ENCODE peak calls at places on chromosomes 11 and 22, in nine cellular contexts. One of them, this sample, is unnamed.

GRCh38 chr11:19200410-19201201 is 1.2 kb downstream of the CSRP3 start:
- DNase-seq in transverse colon: peak; percentile 60
- DNase-seq in ovary: no peak
- DNase-seq in stomach: peak; percentile 71
- DNase-seq in tibial nerve: no peak
- DNase-seq in sigmoid colon: no peak
- DNase-seq in suprapubic skin: no peak
- DNase-seq in H1: no peak
- DNase-seq in SK-N-SH: no peak
- DNase-seq in this sample: no peak

GRCh38 chr22:38843716-38844660 is at the start of gene NPTXR:
- DNase-seq in transverse colon: peak; percentile 36
- DNase-seq in stomach: peak; percentile 62
- DNase-seq in SK-N-SH: peak; percentile 90
- DNase-seq in ovary: peak; percentile 57
- DNase-seq in H1: peak; percentile 71
- DNase-seq in tibial nerve: no peak
- DNase-seq in suprapubic skin: no peak
- DNase-seq in sigmoid colon: no peak
- DNase-seq in this sample: no peak

GRCh38 chr11:119066481-119066880 is 1.1 kb upstream of the VPS11 start:
- DNase-seq in SK-N-SH: no peak
- DNase-seq in stomach: no peak
- DNase-seq in H1: no peak
- DNase-seq in tibial nerve: no peak
- DNase-seq in sigmoid colon: no peak
- DNase-seq in transverse colon: no peak
- DNase-seq in suprapubic skin: no peak
- DNase-seq in ovary: no peak
- DNase-seq in this sample: no peak

GRCh38 chr11:119185916-119186634 is 800 bp downstream of the NHERF4 start:
- DNase-seq in stomach: no peak
- DNase-seq in sigmoid colon: no peak
- DNase-seq in tibial nerve: no peak
- DNase-seq in transverse colon: no peak
- DNase-seq in SK-N-SH: peak; percentile 72
- DNase-seq in ovary: no peak
- DNase-seq in H1: no peak
- DNase-seq in suprapubic skin: no peak
- DNase-seq in this sample: no peak

GRCh38 chr11:30585067-30585891 is 874 bp downstream of the MPPED2 start:
- DNase-seq in stomach: peak; percentile 28
- DNase-seq in SK-N-SH: peak; percentile 79
- DNase-seq in transverse colon: no peak
- DNase-seq in suprapubic skin: peak; percentile 80
- DNase-seq in ovary: no peak
- DNase-seq in sigmoid colon: peak; percentile 74
- DNase-seq in tibial nerve: no peak
- DNase-seq in H1: peak; percentile 75
- DNase-seq in this sample: no peak

GRCh38 chr11:2834893-2835767 is 50.4 kb downstream of the CDKN1C start:
- DNase-seq in suprapubic skin: no peak
- DNase-seq in stomach: no peak
- DNase-seq in ovary: peak; percentile 48
- DNase-seq in SK-N-SH: no peak
- DNase-seq in transverse colon: no peak
- DNase-seq in sigmoid colon: no peak
- DNase-seq in tibial nerve: no peak
- DNase-seq in H1: no peak
- DNase-seq in this sample: no peak

GRCh38 chr22:32745996-32746322 is 55.5 kb upstream of the TIMP3 start:
- DNase-seq in H1: no peak
- DNase-seq in transverse colon: no peak
- DNase-seq in ovary: no peak
- DNase-seq in stomach: no peak
- DNase-seq in sigmoid colon: no peak
- DNase-seq in suprapubic skin: no peak
- DNase-seq in SK-N-SH: no peak
- DNase-seq in tibial nerve: no peak
- DNase-seq in this sample: no peak

GRCh38 chr11:116580828-116581227 is 192.0 kb downstream of the BUD13 start:
- DNase-seq in tibial nerve: no peak
- DNase-seq in suprapubic skin: no peak
- DNase-seq in SK-N-SH: no peak
- DNase-seq in stomach: no peak
- DNase-seq in H1: peak; percentile 77
- DNase-seq in transverse colon: no peak
- DNase-seq in sigmoid colon: no peak
- DNase-seq in ovary: no peak
- DNase-seq in this sample: no peak

GRCh38 chr11:119041821-119042514 is 11.3 kb upstream of the SLC37A4 start:
- DNase-seq in ovary: no peak
- DNase-seq in transverse colon: no peak
- DNase-seq in sigmoid colon: no peak
- DNase-seq in H1: no peak
- DNase-seq in SK-N-SH: no peak
- DNase-seq in stomach: no peak
- DNase-seq in tibial nerve: no peak
- DNase-seq in suprapubic skin: no peak
- DNase-seq in this sample: no peak

GRCh38 chr11:590997-591396 is 14.7 kb downstream of the PHRF1 start:
- DNase-seq in transverse colon: no peak
- DNase-seq in ovary: no peak
- DNase-seq in sigmoid colon: no peak
- DNase-seq in SK-N-SH: no peak
- DNase-seq in stomach: no peak
- DNase-seq in H1: no peak
- DNase-seq in tibial nerve: no peak
- DNase-seq in suprapubic skin: no peak
- DNase-seq in this sample: no peak

GRCh38 chr11:593347-593746 is 17.1 kb downstream of the PHRF1 start:
- DNase-seq in sigmoid colon: no peak
- DNase-seq in stomach: no peak
- DNase-seq in SK-N-SH: no peak
- DNase-seq in tibial nerve: no peak
- DNase-seq in suprapubic skin: no peak
- DNase-seq in H1: no peak
- DNase-seq in ovary: no peak
- DNase-seq in transverse colon: no peak
- DNase-seq in this sample: no peak

GRCh38 chr11:595400-595799 is 19.1 kb downstream of the PHRF1 start:
- DNase-seq in SK-N-SH: no peak
- DNase-seq in suprapubic skin: no peak
- DNase-seq in transverse colon: no peak
- DNase-seq in tibial nerve: no peak
- DNase-seq in ovary: no peak
- DNase-seq in stomach: no peak
- DNase-seq in sigmoid colon: no peak
- DNase-seq in H1: no peak
- DNase-seq in this sample: no peak

GRCh38 chr11:592501-592900 is 16.2 kb downstream of the PHRF1 start:
- DNase-seq in SK-N-SH: no peak
- DNase-seq in suprapubic skin: no peak
- DNase-seq in transverse colon: no peak
- DNase-seq in H1: no peak
- DNase-seq in tibial nerve: no peak
- DNase-seq in stomach: no peak
- DNase-seq in ovary: no peak
- DNase-seq in sigmoid colon: no peak
- DNase-seq in this sample: no peak

DNA sequence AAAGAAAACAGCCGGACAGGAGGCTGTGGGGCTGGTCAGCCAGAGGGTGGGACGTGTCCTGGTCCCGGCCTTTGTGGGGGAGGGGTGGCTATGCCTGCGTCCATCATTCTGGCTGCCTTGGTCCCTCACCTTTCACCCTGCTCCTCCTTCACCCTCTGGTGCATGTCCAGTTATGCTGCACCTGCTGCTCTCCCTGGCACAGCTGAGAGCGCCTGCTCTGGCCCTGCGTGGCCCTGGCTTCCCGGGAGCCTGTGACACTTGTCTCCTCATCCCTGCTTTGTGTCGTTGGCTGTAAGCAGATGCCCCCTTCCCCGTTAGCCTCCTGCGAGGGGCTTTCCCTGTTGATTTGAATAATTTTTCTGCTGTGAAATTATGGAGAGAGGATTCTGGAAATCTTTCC is 16.6 kb downstream of the PHRF1 start:
- DNase-seq in ovary: no peak
- DNase-seq in transverse colon: no peak
- DNase-seq in H1: no peak
- DNase-seq in stomach: no peak
- DNase-seq in tibial nerve: no peak
- DNase-seq in SK-N-SH: no peak
- DNase-seq in suprapubic skin: no peak
- DNase-seq in sigmoid colon: no peak
- DNase-seq in this sample: no peak
- H3K36me3 ChIP-seq in ovary: no peaks in the 10 kb centered on the region
- H3K36me3 ChIP-seq in transverse colon: no peaks in the 10 kb centered on the region
- H3K36me3 ChIP-seq in H1: peaks cover 21% of the 10 kb centered on the region
- H3K36me3 ChIP-seq in stomach: peaks cover 82% of the 10 kb centered on the region
- H3K36me3 ChIP-seq in tibial nerve: peaks cover 46% of the 10 kb centered on the region
- H3K36me3 ChIP-seq in SK-N-SH: peaks cover 40% of the 10 kb centered on the region
- H3K36me3 ChIP-seq in suprapubic skin: peaks cover 98% of the 10 kb centered on the region
- H3K36me3 ChIP-seq in sigmoid colon: peaks cover 21% of the 10 kb centered on the region
- H3K36me3 ChIP-seq in this sample: peaks cover 100% of the 10 kb centered on the region

GRCh38 chr11:16977136-16978020 is 36.8 kb downstream of the PLEKHA7 start:
- DNase-seq in SK-N-SH: no peak
- DNase-seq in tibial nerve: no peak
- DNase-seq in ovary: no peak
- DNase-seq in H1: no peak
- DNase-seq in suprapubic skin: no peak
- DNase-seq in sigmoid colon: no peak
- DNase-seq in stomach: peak; percentile 46
- DNase-seq in transverse colon: peak; percentile 47
- DNase-seq in this sample: no peak

GRCh38 chr11:16969010-16970004 is 44.9 kb downstream of the PLEKHA7 start:
- DNase-seq in transverse colon: no peak
- DNase-seq in suprapubic skin: no peak
- DNase-seq in H1: no peak
- DNase-seq in sigmoid colon: no peak
- DNase-seq in ovary: no peak
- DNase-seq in SK-N-SH: peak; percentile 70
- DNase-seq in stomach: no peak
- DNase-seq in tibial nerve: no peak
- DNase-seq in this sample: no peak

GRCh38 chr11:16978021-16978370 is 36.2 kb downstream of the PLEKHA7 start:
- DNase-seq in tibial nerve: no peak
- DNase-seq in SK-N-SH: no peak
- DNase-seq in transverse colon: no peak
- DNase-seq in stomach: no peak
- DNase-seq in H1: no peak
- DNase-seq in sigmoid colon: no peak
- DNase-seq in suprapubic skin: no peak
- DNase-seq in ovary: no peak
- DNase-seq in this sample: no peak

GRCh38 chr11:16976360-16976759 is 37.9 kb downstream of the PLEKHA7 start:
- DNase-seq in ovary: no peak
- DNase-seq in H1: no peak
- DNase-seq in tibial nerve: no peak
- DNase-seq in SK-N-SH: no peak
- DNase-seq in sigmoid colon: no peak
- DNase-seq in stomach: no peak
- DNase-seq in suprapubic skin: no peak
- DNase-seq in transverse colon: no peak
- DNase-seq in this sample: no peak

DNA sequence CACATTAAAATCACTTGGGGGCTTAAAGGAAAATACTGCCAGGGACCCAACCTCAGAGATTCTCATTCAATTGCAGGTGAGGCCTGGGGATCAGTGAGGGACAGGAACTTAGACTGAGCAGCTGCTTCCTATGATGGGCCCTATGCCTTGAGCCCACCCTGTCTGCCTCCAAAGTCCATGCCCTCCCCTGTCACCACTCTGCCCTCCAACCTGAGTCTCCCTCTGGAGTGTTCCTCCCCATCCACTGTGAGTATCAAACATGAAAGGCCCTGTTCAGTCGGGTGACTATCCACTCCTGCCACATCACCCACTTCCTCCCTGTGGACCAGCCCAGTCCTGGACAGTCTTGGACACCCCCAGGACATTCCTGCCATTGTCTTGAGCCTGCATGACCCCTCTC is 40.6 kb downstream of the PLEKHA7 start:
- DNase-seq in suprapubic skin: no peak
- DNase-seq in tibial nerve: no peak
- DNase-seq in transverse colon: no peak
- DNase-seq in sigmoid colon: no peak
- DNase-seq in stomach: no peak
- DNase-seq in ovary: no peak
- DNase-seq in SK-N-SH: no peak
- DNase-seq in H1: no peak
- DNase-seq in this sample: no peak
- TF ChIP-seq EP300 in suprapubic skin: no peak
- TF ChIP-seq EP300 in tibial nerve: no peak
- TF ChIP-seq EP300 in transverse colon: no peak
- TF ChIP-seq EP300 in sigmoid colon: no peak
- TF ChIP-seq EP300 in stomach: no peak
- TF ChIP-seq EP300 in ovary: no peak
- TF ChIP-seq EP300 in SK-N-SH: no peak
- TF ChIP-seq EP300 in H1: no peak
- TF ChIP-seq EP300 in this sample: no peak

DNA sequence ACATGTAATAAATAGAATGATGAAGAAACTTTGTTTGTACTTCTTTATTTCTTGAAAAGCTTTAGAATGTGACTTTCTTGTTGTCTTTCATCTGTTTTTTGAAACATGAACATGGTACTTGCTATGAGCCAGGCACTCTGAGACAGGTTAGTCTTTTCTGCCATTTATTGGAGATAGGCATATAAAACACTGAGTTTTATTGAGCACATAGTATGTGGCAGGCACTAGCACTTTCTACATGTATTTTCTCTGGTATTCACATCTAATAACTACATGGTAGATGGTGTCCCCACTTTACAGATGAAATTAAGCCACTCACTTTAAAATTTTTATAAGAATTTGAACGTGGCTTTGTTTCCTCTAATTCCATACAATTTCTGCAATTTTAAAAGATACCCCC is 7.7 kb upstream of the ANKRD42 start:
- DNase-seq in ovary: no peak
- DNase-seq in tibial nerve: no peak
- DNase-seq in SK-N-SH: no peak
- DNase-seq in suprapubic skin: no peak
- DNase-seq in transverse colon: no peak
- DNase-seq in sigmoid colon: no peak
- DNase-seq in stomach: no peak
- DNase-seq in H1: no peak
- DNase-seq in this sample: no peak
- H3K36me3 ChIP-seq in ovary: no peaks in the 10 kb centered on the region
- H3K36me3 ChIP-seq in tibial nerve: peaks cover 5% of the 10 kb centered on the region
- H3K36me3 ChIP-seq in SK-N-SH: peaks cover 76% of the 10 kb centered on the region
- H3K36me3 ChIP-seq in suprapubic skin: peaks cover 80% of the 10 kb centered on the region
- H3K36me3 ChIP-seq in transverse colon: no peaks in the 10 kb centered on the region
- H3K36me3 ChIP-seq in sigmoid colon: peaks cover 19% of the 10 kb centered on the region
- H3K36me3 ChIP-seq in stomach: peaks cover 57% of the 10 kb centered on the region
- H3K36me3 ChIP-seq in H1: peaks cover 11% of the 10 kb centered on the region
- H3K36me3 ChIP-seq in this sample: peaks cover 94% of the 10 kb centered on the region

DNA sequence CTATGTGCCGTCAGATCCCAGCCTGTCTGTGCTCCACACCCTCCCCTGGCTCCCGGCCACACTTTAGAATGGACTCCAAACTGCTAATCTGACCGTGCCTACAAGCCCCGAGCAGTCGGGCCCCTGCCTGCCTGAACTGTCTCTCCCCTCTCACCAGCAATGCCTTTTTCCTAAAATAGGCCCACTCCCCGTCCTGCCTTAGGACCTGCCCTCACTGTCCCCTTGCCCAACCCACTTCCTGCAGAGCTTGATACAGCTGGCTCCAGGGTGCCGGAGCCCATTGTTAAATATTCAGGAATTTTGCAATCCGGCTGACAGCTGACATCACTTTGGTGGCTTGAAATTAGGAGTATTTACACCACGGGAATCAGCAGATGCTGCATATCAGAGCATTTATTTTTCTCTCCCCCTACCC is 21.4 kb downstream of the MN1 start:
- DNase-seq in tibial nerve: no peak
- DNase-seq in SK-N-SH: no peak
- DNase-seq in ovary: no peak
- DNase-seq in suprapubic skin: no peak
- DNase-seq in H1: no peak
- DNase-seq in sigmoid colon: no peak
- DNase-seq in transverse colon: no peak
- DNase-seq in stomach: no peak
- DNase-seq in this sample: no peak
- TF ChIP-seq EP300 in tibial nerve: no peak
- TF ChIP-seq EP300 in SK-N-SH: no peak
- TF ChIP-seq EP300 in ovary: no peak
- TF ChIP-seq EP300 in suprapubic skin: no peak
- TF ChIP-seq EP300 in H1: no peak
- TF ChIP-seq EP300 in sigmoid colon: no peak
- TF ChIP-seq EP300 in transverse colon: no peak
- TF ChIP-seq EP300 in stomach: no peak
- TF ChIP-seq EP300 in this sample: no peak

This sample was measured in esophagus muscularis mucosa.